ENCODE peak calls at places on chromosome 14, in four cellular contexts. One of them, this sample, is unnamed.

GRCh38 chr14:24323341-24323740 is 11.5 kb downstream of the ADCY4 start:
- DNase-seq in foreskin keratinocyte: no peak
- DNase-seq in tibial nerve: no peak
- DNase-seq in body of pancreas: no peak
- DNase-seq in this sample: no peak

GRCh38 chr14:38724621-38725020 is 378.4 kb downstream of the SEC23A start:
- DNase-seq in foreskin keratinocyte: no peak
- DNase-seq in tibial nerve: no peak
- DNase-seq in body of pancreas: no peak
- DNase-seq in this sample: no peak

GRCh38 chr14:35292770-35293561 is 784 bp downstream of the PSMA6 start:
- DNase-seq in foreskin keratinocyte: no peak
- DNase-seq in tibial nerve: no peak
- DNase-seq in body of pancreas: no peak
- DNase-seq in this sample: no peak

GRCh38 chr14:72692678-72693077 is 201.2 kb downstream of the DPF3 start:
- DNase-seq in foreskin keratinocyte: no peak
- DNase-seq in tibial nerve: no peak
- DNase-seq in body of pancreas: peak
- DNase-seq in this sample: no peak

GRCh38 chr14:63039800-63040380 is 5.4 kb downstream of the KCNH5 start:
- DNase-seq in foreskin keratinocyte: peak
- DNase-seq in tibial nerve: no peak
- DNase-seq in body of pancreas: no peak
- DNase-seq in this sample: peak

GRCh38 chr14:26074892-26075291 is 522.9 kb downstream of the NOVA1 start:
- DNase-seq in foreskin keratinocyte: no peak
- DNase-seq in tibial nerve: no peak
- DNase-seq in body of pancreas: no peak
- DNase-seq in this sample: no peak

GRCh38 chr14:55381561-55381960 is 30.1 kb downstream of the ATG14 start:
- DNase-seq in foreskin keratinocyte: no peak
- DNase-seq in tibial nerve: no peak
- DNase-seq in body of pancreas: no peak
- DNase-seq in this sample: no peak

GRCh38 chr14:106395460-106396050 is 869.2 kb downstream of the TMEM121 start:
- DNase-seq in foreskin keratinocyte: no peak
- DNase-seq in tibial nerve: no peak
- DNase-seq in body of pancreas: no peak
- DNase-seq in this sample: no peak

GRCh38 chr14:51512321-51512720 is 139.4 kb upstream of the FRMD6 start:
- DNase-seq in foreskin keratinocyte: no peak
- DNase-seq in tibial nerve: no peak
- DNase-seq in body of pancreas: no peak
- DNase-seq in this sample: no peak

GRCh38 chr14:55807059-55807499 is 227.1 kb downstream of the KTN1 start:
- DNase-seq in foreskin keratinocyte: peak
- DNase-seq in tibial nerve: peak
- DNase-seq in body of pancreas: peak
- DNase-seq in this sample: peak

GRCh38 chr14:59197695-59198262 is 9.3 kb downstream of the DAAM1 start:
- DNase-seq in foreskin keratinocyte: no peak
- DNase-seq in tibial nerve: no peak
- DNase-seq in body of pancreas: no peak
- DNase-seq in this sample: no peak

GRCh38 chr14:32258574-32258973 is 55.5 kb upstream of the RNU6-8 start:
- DNase-seq in foreskin keratinocyte: no peak
- DNase-seq in tibial nerve: no peak
- DNase-seq in body of pancreas: no peak
- DNase-seq in this sample: no peak

GRCh38 chr14:44529026-44529425 is 21.9 kb upstream of the FSCB start:
- DNase-seq in foreskin keratinocyte: no peak
- DNase-seq in tibial nerve: no peak
- DNase-seq in body of pancreas: no peak
- DNase-seq in this sample: no peak

DNA sequence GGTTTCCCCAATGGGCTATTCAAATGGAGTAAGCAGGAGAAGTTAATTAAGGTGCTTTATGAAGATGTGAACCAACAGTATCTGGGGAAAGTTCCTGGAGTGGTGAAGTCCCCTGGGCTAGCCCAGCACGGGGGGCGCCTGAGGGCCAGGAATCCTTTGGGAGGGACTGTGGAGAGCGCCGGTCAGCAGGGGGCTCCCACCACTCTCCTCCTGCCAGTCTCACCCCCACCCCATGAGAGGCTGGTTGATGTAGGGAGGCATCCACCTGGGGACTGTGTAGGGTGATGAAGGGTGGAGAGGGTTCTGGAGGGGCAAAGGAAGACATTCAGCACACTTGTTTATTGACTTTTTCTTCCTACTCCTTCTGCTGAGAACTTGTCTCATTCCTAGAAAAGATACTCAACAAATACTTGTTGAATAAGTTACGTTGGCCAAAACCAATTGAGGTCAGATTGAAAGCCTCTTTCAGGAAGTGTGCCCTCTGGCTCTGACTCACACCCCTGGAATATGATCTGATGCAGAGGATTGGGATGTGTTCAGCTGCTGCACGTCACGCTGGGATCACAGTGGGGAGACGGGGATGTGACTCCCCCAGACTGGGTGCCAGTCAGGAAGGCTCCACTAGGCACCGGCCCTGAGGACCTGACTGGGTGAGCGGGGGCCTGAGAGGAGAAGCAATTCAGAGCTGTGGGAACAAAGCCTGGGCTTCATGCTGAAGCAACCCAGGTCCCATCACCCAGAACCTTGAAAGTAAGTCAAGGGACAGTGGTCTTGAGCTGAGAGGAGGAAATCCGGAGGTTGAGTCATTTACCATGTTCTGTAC is 4.2 kb downstream of the CEBPE start:
- DNase-seq in foreskin keratinocyte: peak
- DNase-seq in tibial nerve: no peak
- DNase-seq in body of pancreas: peak
- DNase-seq in this sample: peak
- TF ChIP-seq CTCF in foreskin keratinocyte: no peak
- TF ChIP-seq CTCF in tibial nerve: no peak
- TF ChIP-seq CTCF in body of pancreas: no peak
- TF ChIP-seq CTCF in this sample: no peak

GRCh38 chr14:105091335-105092123 is 26.3 kb upstream of the GPR132 start:
- DNase-seq in foreskin keratinocyte: peak
- DNase-seq in tibial nerve: no peak
- DNase-seq in body of pancreas: peak
- DNase-seq in this sample: peak
- H3K27ac ChIP-seq in foreskin keratinocyte: peak
- H3K27ac ChIP-seq in tibial nerve: peak
- H3K27ac ChIP-seq in body of pancreas: peak
- H3K27ac ChIP-seq in this sample: peak

DNA sequence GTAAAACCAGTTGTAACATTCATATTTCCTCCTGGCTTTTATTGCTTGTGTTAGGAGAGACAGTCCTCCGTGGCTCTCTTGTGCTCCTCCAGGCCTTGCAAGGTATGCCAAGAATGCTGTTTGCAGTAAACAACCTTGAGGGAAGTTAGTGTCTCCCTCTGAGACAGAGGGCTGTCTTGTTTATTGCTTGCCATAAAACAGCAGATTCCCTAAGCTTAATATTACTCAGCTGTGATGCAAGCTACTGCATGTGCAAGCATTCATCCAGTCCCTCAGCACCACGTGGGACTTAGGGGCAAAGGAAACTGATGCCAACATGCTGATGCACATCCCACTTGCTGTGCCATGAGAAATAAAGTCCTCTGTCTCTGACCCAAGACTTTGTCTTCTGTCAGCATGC is 6.6 kb downstream of the POMT2 start:
- DNase-seq in foreskin keratinocyte: peak
- DNase-seq in tibial nerve: no peak
- DNase-seq in body of pancreas: no peak
- DNase-seq in this sample: peak
- TF ChIP-seq CTCF in foreskin keratinocyte: peak
- TF ChIP-seq CTCF in tibial nerve: no peak
- TF ChIP-seq CTCF in body of pancreas: no peak
- TF ChIP-seq CTCF in this sample: no peak

GRCh38 chr14:97943619-97944018 is 1146.4 kb downstream of the VRK1 start:
- DNase-seq in foreskin keratinocyte: no peak
- DNase-seq in tibial nerve: no peak
- DNase-seq in body of pancreas: no peak
- DNase-seq in this sample: no peak
- H3K27ac ChIP-seq in foreskin keratinocyte: no peak
- H3K27ac ChIP-seq in tibial nerve: no peak
- H3K27ac ChIP-seq in body of pancreas: no peak
- H3K27ac ChIP-seq in this sample: no peak

DNA sequence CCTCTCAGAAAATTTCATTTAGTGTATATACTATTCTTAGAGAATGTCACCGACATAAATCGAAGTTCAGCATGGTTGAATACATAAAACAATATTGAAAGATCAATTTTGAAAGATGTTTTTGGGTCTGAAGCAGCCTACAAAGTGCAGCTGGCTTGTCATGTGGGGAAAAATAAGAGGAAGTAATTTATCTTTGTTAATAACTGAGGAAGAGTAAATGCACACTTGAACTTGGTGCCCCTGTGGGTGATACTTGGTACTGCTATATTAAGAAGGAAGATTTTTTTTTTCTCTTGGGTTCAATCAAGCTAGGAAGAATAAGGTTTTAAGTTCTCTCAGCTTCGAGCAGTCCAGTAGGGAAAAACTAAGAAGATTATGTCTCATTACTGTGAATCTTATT is 661.3 kb downstream of the RPL10L start:
- DNase-seq in foreskin keratinocyte: no peak
- DNase-seq in tibial nerve: no peak
- DNase-seq in body of pancreas: no peak
- DNase-seq in this sample: no peak
- TF ChIP-seq CTCF in foreskin keratinocyte: peak
- TF ChIP-seq CTCF in tibial nerve: no peak
- TF ChIP-seq CTCF in body of pancreas: no peak
- TF ChIP-seq CTCF in this sample: no peak

DNA sequence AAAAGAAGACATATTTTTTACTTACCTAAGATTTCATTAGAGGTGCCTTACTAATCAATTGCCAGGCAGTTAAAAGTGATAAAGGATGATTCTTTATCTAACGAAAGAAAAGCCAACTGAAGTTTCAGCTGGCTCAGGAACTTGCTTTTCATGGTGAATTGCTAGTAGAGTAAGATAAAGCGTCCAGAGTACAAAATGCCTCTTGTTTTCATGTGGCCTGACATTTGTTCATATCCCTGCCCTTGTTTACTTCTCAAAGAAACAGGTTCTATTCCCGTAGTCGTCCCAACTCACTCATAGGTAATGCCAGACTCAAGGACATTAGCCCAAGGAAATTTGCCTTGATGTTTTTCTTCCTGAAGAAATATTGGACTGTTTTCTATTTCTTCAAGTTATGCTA is 420.8 kb downstream of the RAD51B start:
- DNase-seq in foreskin keratinocyte: no peak
- DNase-seq in tibial nerve: no peak
- DNase-seq in body of pancreas: no peak
- DNase-seq in this sample: no peak
- H3K27ac ChIP-seq in foreskin keratinocyte: no peak
- H3K27ac ChIP-seq in tibial nerve: peak
- H3K27ac ChIP-seq in body of pancreas: peak
- H3K27ac ChIP-seq in this sample: no peak

GRCh38 chr14:70972107-70972976 is 65.1 kb downstream of the PCNX1 start:
- DNase-seq in foreskin keratinocyte: peak
- DNase-seq in tibial nerve: peak
- DNase-seq in body of pancreas: peak
- DNase-seq in this sample: peak
- TF ChIP-seq CTCF in foreskin keratinocyte: peak
- TF ChIP-seq CTCF in tibial nerve: peak
- TF ChIP-seq CTCF in body of pancreas: peak
- TF ChIP-seq CTCF in this sample: peak

GRCh38 chr14:90439874-90440442 is 43.1 kb downstream of the CALM1 start:
- DNase-seq in foreskin keratinocyte: no peak
- DNase-seq in tibial nerve: no peak
- DNase-seq in body of pancreas: no peak
- DNase-seq in this sample: no peak
- H3K27ac ChIP-seq in foreskin keratinocyte: no peak
- H3K27ac ChIP-seq in tibial nerve: no peak
- H3K27ac ChIP-seq in body of pancreas: no peak
- H3K27ac ChIP-seq in this sample: no peak

DNA sequence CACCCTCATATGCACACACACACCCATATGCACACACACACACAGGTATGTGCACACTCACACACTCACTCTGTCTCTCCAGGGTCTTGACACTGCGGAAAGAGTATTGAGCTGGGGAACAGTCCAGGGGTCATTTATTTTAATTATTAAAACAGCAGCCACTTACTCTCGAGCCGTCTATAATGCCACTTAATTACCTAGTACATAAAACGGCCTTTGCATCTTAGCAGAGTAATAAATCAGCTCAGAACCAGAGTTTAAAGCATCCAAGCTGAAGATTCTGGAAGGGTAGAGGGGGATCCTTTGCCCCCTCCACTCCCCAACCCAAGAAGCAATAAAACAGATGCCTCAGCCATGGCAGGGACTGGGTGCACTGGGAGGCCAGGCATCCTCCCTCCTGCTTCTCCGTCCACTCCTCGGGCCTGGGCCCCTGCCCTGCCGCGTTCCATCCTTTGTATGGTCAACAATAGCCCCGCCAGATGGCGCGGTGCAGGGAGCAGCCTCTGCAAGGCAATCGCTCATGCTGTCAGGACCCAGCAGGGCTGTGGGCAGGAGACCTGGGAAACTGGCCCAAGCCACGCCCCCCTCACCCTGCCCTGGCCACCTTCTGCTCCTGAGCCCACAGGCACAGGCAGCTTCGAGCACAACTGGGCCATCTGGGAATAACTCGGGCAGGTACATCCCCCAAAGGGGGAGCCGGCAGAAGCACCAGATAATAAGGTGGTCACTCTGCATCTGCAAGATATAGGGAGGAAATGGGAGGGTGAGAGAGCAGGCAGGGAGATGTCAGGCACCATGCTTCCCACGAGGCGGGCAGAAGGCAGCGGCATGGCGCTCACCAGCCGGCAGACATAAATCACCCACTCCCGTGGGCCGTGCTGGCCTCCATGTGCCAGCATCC is 40.9 kb downstream of the CCDC85C start:
- DNase-seq in foreskin keratinocyte: no peak
- DNase-seq in tibial nerve: peak
- DNase-seq in body of pancreas: peak
- DNase-seq in this sample: peak
- TF ChIP-seq CTCF in foreskin keratinocyte: no peak
- TF ChIP-seq CTCF in tibial nerve: peak
- TF ChIP-seq CTCF in body of pancreas: peak
- TF ChIP-seq CTCF in this sample: no peak

DNA sequence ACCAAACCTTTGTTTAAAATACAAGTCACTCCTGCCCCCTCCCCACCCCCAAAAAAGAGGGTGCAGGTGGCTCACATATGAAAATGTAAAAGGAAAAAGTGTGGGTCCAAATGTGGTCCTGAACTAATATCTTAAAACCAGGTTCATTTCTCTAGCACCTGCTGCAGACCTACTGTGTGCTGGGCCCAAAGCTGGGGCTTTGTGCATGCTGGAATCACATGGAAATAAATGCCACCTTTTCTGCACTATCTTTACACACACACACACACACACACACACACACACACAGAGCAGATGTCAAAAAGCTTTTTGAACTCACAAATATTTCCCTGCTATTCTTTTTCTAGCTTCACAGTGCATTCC is 3.2 kb upstream of the BCL11B start:
- DNase-seq in foreskin keratinocyte: no peak
- DNase-seq in tibial nerve: no peak
- DNase-seq in body of pancreas: no peak
- DNase-seq in this sample: no peak
- H3K27ac ChIP-seq in foreskin keratinocyte: no peak
- H3K27ac ChIP-seq in tibial nerve: no peak
- H3K27ac ChIP-seq in body of pancreas: no peak
- H3K27ac ChIP-seq in this sample: peak

This sample was measured in RWPE1.